ENCODE peak calls at places on chromosome 3, in six cellular contexts. One of them, this sample, is unnamed.

GRCh38 chr3:115804722-115805121 is 181.4 kb downstream of the GAP43 start:
- DNase-seq in B cell: no peak
- DNase-seq in AG09309: peak; percentile 91
- DNase-seq in cardiac muscle cell: peak; percentile 85
- DNase-seq in nephron progenitor cell: no peak
- DNase-seq in fibroblast of lung: peak; percentile 92
- DNase-seq in this sample: no peak

GRCh38 chr3:39990532-39990931 is 181.1 kb downstream of the MYRIP start:
- DNase-seq in B cell: peak; percentile 13
- DNase-seq in AG09309: peak; percentile 17
- DNase-seq in cardiac muscle cell: peak; percentile 69
- DNase-seq in nephron progenitor cell: peak; percentile 17
- DNase-seq in fibroblast of lung: peak; percentile 21
- DNase-seq in this sample: no peak

GRCh38 chr3:52298147-52299098 is 10.8 kb downstream of the GLYCTK start:
- DNase-seq in B cell: no peak
- DNase-seq in AG09309: no peak
- DNase-seq in cardiac muscle cell: no peak
- DNase-seq in nephron progenitor cell: peak; percentile 46
- DNase-seq in fibroblast of lung: no peak
- DNase-seq in this sample: no peak

GRCh38 chr3:31847760-31848159 is 133.3 kb downstream of the OSBPL10 start:
- DNase-seq in B cell: no peak
- DNase-seq in AG09309: no peak
- DNase-seq in cardiac muscle cell: no peak
- DNase-seq in nephron progenitor cell: no peak
- DNase-seq in fibroblast of lung: no peak
- DNase-seq in this sample: no peak

GRCh38 chr3:52231502-52232278 is 6.2 kb upstream of the TLR9 start:
- DNase-seq in B cell: peak; percentile 92
- DNase-seq in AG09309: no peak
- DNase-seq in cardiac muscle cell: peak; percentile 65
- DNase-seq in nephron progenitor cell: peak; percentile 76
- DNase-seq in fibroblast of lung: peak; percentile 45
- DNase-seq in this sample: peak; percentile 49

GRCh38 chr3:50227390-50228183 is 8.4 kb upstream of the GNAI2 start:
- DNase-seq in B cell: peak; percentile 95
- DNase-seq in AG09309: no peak
- DNase-seq in cardiac muscle cell: peak; percentile 92
- DNase-seq in nephron progenitor cell: peak; percentile 93
- DNase-seq in fibroblast of lung: peak; percentile 88
- DNase-seq in this sample: peak; percentile 47

GRCh38 chr3:159856496-159857098 is 132.0 kb upstream of the IL12A start:
- DNase-seq in B cell: no peak
- DNase-seq in AG09309: no peak
- DNase-seq in cardiac muscle cell: no peak
- DNase-seq in nephron progenitor cell: peak; percentile 32
- DNase-seq in fibroblast of lung: no peak
- DNase-seq in this sample: no peak

GRCh38 chr3:38011111-38011510 is 18.3 kb downstream of the PLCD1 start:
- DNase-seq in B cell: no peak
- DNase-seq in AG09309: no peak
- DNase-seq in cardiac muscle cell: no peak
- DNase-seq in nephron progenitor cell: no peak
- DNase-seq in fibroblast of lung: no peak
- DNase-seq in this sample: no peak

GRCh38 chr3:9660972-9661371 is 11.7 kb downstream of the MTMR14 start:
- DNase-seq in B cell: no peak
- DNase-seq in AG09309: no peak
- DNase-seq in cardiac muscle cell: no peak
- DNase-seq in nephron progenitor cell: no peak
- DNase-seq in fibroblast of lung: no peak
- DNase-seq in this sample: no peak

GRCh38 chr3:136725468-136725867 is 26.7 kb downstream of the STAG1 start:
- DNase-seq in B cell: no peak
- DNase-seq in AG09309: no peak
- DNase-seq in cardiac muscle cell: no peak
- DNase-seq in nephron progenitor cell: no peak
- DNase-seq in fibroblast of lung: no peak
- DNase-seq in this sample: no peak

GRCh38 chr3:132119531-132119930 is 84.7 kb upstream of the CPNE4 start:
- DNase-seq in B cell: no peak
- DNase-seq in AG09309: no peak
- DNase-seq in cardiac muscle cell: no peak
- DNase-seq in nephron progenitor cell: no peak
- DNase-seq in fibroblast of lung: no peak
- DNase-seq in this sample: no peak

GRCh38 chr3:136932518-136932917 is 25.3 kb upstream of the IL20RB start:
- DNase-seq in B cell: peak; percentile 10
- DNase-seq in AG09309: no peak
- DNase-seq in cardiac muscle cell: peak; percentile 15
- DNase-seq in nephron progenitor cell: no peak
- DNase-seq in fibroblast of lung: no peak
- DNase-seq in this sample: no peak

GRCh38 chr3:50050361-50050760 is 38.4 kb upstream of the RBM5 start:
- DNase-seq in B cell: no peak
- DNase-seq in AG09309: peak; percentile 52
- DNase-seq in cardiac muscle cell: peak; percentile 82
- DNase-seq in nephron progenitor cell: no peak
- DNase-seq in fibroblast of lung: peak; percentile 79
- DNase-seq in this sample: no peak

GRCh38 chr3:36196058-36196457 is 184.2 kb upstream of the STAC start:
- DNase-seq in B cell: no peak
- DNase-seq in AG09309: no peak
- DNase-seq in cardiac muscle cell: no peak
- DNase-seq in nephron progenitor cell: no peak
- DNase-seq in fibroblast of lung: no peak
- DNase-seq in this sample: no peak

GRCh38 chr3:38334656-38335055 is 11.9 kb upstream of the XYLB start:
- DNase-seq in B cell: no peak
- DNase-seq in AG09309: peak; percentile 67
- DNase-seq in cardiac muscle cell: peak; percentile 87
- DNase-seq in nephron progenitor cell: no peak
- DNase-seq in fibroblast of lung: peak; percentile 63
- DNase-seq in this sample: no peak

GRCh38 chr3:46504780-46505179 is 7.0 kb downstream of the RTP3 start:
- DNase-seq in B cell: peak; percentile 21
- DNase-seq in AG09309: no peak
- DNase-seq in cardiac muscle cell: no peak
- DNase-seq in nephron progenitor cell: no peak
- DNase-seq in fibroblast of lung: no peak
- DNase-seq in this sample: no peak

GRCh38 chr3:57622362-57622761 is 25.2 kb upstream of the ARF4 start:
- DNase-seq in B cell: no peak
- DNase-seq in AG09309: no peak
- DNase-seq in cardiac muscle cell: no peak
- DNase-seq in nephron progenitor cell: no peak
- DNase-seq in fibroblast of lung: no peak
- DNase-seq in this sample: no peak

GRCh38 chr3:57624801-57625200 is 27.7 kb upstream of the ARF4 start:
- DNase-seq in B cell: no peak
- DNase-seq in AG09309: no peak
- DNase-seq in cardiac muscle cell: no peak
- DNase-seq in nephron progenitor cell: no peak
- DNase-seq in fibroblast of lung: no peak
- DNase-seq in this sample: no peak

GRCh38 chr3:57627976-57628375 is 30.8 kb upstream of the ARF4 start:
- DNase-seq in B cell: no peak
- DNase-seq in AG09309: no peak
- DNase-seq in cardiac muscle cell: no peak
- DNase-seq in nephron progenitor cell: no peak
- DNase-seq in fibroblast of lung: no peak
- DNase-seq in this sample: no peak
- TF ChIP-seq CTCF in B cell: no peak
- TF ChIP-seq CTCF in AG09309: no peak
- TF ChIP-seq CTCF in cardiac muscle cell: no peak
- TF ChIP-seq CTCF in nephron progenitor cell: no peak
- TF ChIP-seq CTCF in fibroblast of lung: no peak
- TF ChIP-seq CTCF in this sample: no peak

GRCh38 chr3:190695225-190695624 is 167.3 kb downstream of the GMNC start:
- DNase-seq in B cell: no peak
- DNase-seq in AG09309: no peak
- DNase-seq in cardiac muscle cell: no peak
- DNase-seq in nephron progenitor cell: no peak
- DNase-seq in fibroblast of lung: no peak
- DNase-seq in this sample: no peak

GRCh38 chr3:190695994-190696393 is 166.5 kb downstream of the GMNC start:
- DNase-seq in B cell: no peak
- DNase-seq in AG09309: no peak
- DNase-seq in cardiac muscle cell: no peak
- DNase-seq in nephron progenitor cell: no peak
- DNase-seq in fibroblast of lung: no peak
- DNase-seq in this sample: no peak

GRCh38 chr3:190697901-190698300 is 164.6 kb downstream of the GMNC start:
- DNase-seq in B cell: no peak
- DNase-seq in AG09309: peak; percentile 54
- DNase-seq in cardiac muscle cell: peak; percentile 47
- DNase-seq in nephron progenitor cell: no peak
- DNase-seq in fibroblast of lung: peak; percentile 49
- DNase-seq in this sample: no peak

GRCh38 chr3:190697502-190697830 is 165.0 kb downstream of the GMNC start:
- DNase-seq in B cell: no peak
- DNase-seq in AG09309: no peak
- DNase-seq in cardiac muscle cell: no peak
- DNase-seq in nephron progenitor cell: no peak
- DNase-seq in fibroblast of lung: no peak
- DNase-seq in this sample: no peak

GRCh38 chr3:190696777-190697501 is 165.6 kb downstream of the GMNC start:
- DNase-seq in B cell: peak; percentile 36
- DNase-seq in AG09309: no peak
- DNase-seq in cardiac muscle cell: peak; percentile 68
- DNase-seq in nephron progenitor cell: no peak
- DNase-seq in fibroblast of lung: peak; percentile 63
- DNase-seq in this sample: no peak
- TF ChIP-seq CTCF in B cell: peak; percentile 68
- TF ChIP-seq CTCF in AG09309: peak; percentile 61
- TF ChIP-seq CTCF in cardiac muscle cell: peak; percentile 60
- TF ChIP-seq CTCF in nephron progenitor cell: peak; percentile 49
- TF ChIP-seq CTCF in fibroblast of lung: peak; percentile 60
- TF ChIP-seq CTCF in this sample: no peak

DNA sequence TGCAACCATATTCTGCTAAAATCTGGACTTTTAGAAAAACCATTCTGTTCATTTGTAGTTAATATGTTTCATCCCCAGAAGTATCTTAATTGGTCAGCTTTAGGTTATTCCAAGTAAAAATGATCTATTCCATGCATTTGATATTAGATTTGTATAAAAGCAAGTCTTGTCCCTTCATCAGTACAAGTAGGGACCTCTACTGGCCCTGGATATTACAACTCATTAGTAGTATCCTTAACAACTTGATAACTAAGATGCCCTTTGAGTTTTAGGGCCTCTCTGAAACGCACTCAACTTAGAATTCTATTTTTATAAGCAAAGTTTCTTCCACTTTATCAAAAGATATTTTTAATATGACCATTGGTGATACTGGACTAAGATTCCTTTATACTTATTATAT is 25.3 kb upstream of the SELENOT start:
- DNase-seq in B cell: no peak
- DNase-seq in AG09309: no peak
- DNase-seq in cardiac muscle cell: peak; percentile 19
- DNase-seq in nephron progenitor cell: no peak
- DNase-seq in fibroblast of lung: peak; percentile 20
- DNase-seq in this sample: no peak
- TF ChIP-seq CTCF in B cell: no peak
- TF ChIP-seq CTCF in AG09309: peak; percentile 11
- TF ChIP-seq CTCF in cardiac muscle cell: no peak
- TF ChIP-seq CTCF in nephron progenitor cell: no peak
- TF ChIP-seq CTCF in fibroblast of lung: no peak
- TF ChIP-seq CTCF in this sample: no peak

GRCh38 chr3:67819447-67819846 is 165.0 kb upstream of the SUCLG2 start:
- DNase-seq in B cell: no peak
- DNase-seq in AG09309: no peak
- DNase-seq in cardiac muscle cell: no peak
- DNase-seq in nephron progenitor cell: no peak
- DNase-seq in fibroblast of lung: no peak
- DNase-seq in this sample: no peak
- TF ChIP-seq CTCF in B cell: no peak
- TF ChIP-seq CTCF in AG09309: no peak
- TF ChIP-seq CTCF in cardiac muscle cell: no peak
- TF ChIP-seq CTCF in nephron progenitor cell: peak; percentile 18
- TF ChIP-seq CTCF in fibroblast of lung: no peak
- TF ChIP-seq CTCF in this sample: no peak

DNA sequence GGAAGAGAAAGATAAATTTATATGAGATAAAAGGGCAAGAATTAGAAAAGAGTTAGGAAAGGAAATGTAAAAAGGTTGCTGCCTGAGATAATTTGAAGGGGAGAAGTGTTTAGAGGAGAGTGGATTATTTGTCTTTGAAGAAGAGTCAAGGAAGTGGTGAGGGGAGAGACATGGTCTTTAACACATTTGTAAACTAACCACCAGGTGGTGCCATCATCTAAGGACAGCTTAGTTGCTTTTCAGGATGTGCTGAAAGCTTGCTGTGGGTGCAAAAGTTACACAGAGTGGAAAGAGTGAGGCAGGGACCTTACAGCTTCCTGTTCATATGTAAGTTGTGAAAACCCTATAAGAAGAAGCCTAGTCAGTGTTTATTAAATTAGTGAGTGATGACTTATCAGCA is 114.1 kb upstream of the DNAJC19 start:
- DNase-seq in B cell: no peak
- DNase-seq in AG09309: no peak
- DNase-seq in cardiac muscle cell: no peak
- DNase-seq in nephron progenitor cell: peak; percentile 12
- DNase-seq in fibroblast of lung: peak; percentile 0
- DNase-seq in this sample: no peak
- TF ChIP-seq CTCF in B cell: peak; percentile 15
- TF ChIP-seq CTCF in AG09309: peak; percentile 16
- TF ChIP-seq CTCF in cardiac muscle cell: no peak
- TF ChIP-seq CTCF in nephron progenitor cell: peak; percentile 43
- TF ChIP-seq CTCF in fibroblast of lung: no peak
- TF ChIP-seq CTCF in this sample: no peak

GRCh38 chr3:142226474-142226873 is 1.1 kb upstream of the GK5 start:
- DNase-seq in B cell: no peak
- DNase-seq in AG09309: no peak
- DNase-seq in cardiac muscle cell: peak; percentile 41
- DNase-seq in nephron progenitor cell: no peak
- DNase-seq in fibroblast of lung: no peak
- DNase-seq in this sample: no peak
- TF ChIP-seq CTCF in B cell: no peak
- TF ChIP-seq CTCF in AG09309: no peak
- TF ChIP-seq CTCF in cardiac muscle cell: peak; percentile 39
- TF ChIP-seq CTCF in nephron progenitor cell: no peak
- TF ChIP-seq CTCF in fibroblast of lung: no peak
- TF ChIP-seq CTCF in this sample: no peak

GRCh38 chr3:16188071-16188470 is 13.6 kb downstream of the GALNT15 start:
- DNase-seq in B cell: no peak
- DNase-seq in AG09309: no peak
- DNase-seq in cardiac muscle cell: no peak
- DNase-seq in nephron progenitor cell: no peak
- DNase-seq in fibroblast of lung: no peak
- DNase-seq in this sample: no peak
- TF ChIP-seq CTCF in B cell: no peak
- TF ChIP-seq CTCF in AG09309: no peak
- TF ChIP-seq CTCF in cardiac muscle cell: no peak
- TF ChIP-seq CTCF in nephron progenitor cell: no peak
- TF ChIP-seq CTCF in fibroblast of lung: no peak
- TF ChIP-seq CTCF in this sample: no peak

GRCh38 chr3:72655758-72656157 is 192.5 kb downstream of the SHQ1 start:
- DNase-seq in B cell: no peak
- DNase-seq in AG09309: no peak
- DNase-seq in cardiac muscle cell: no peak
- DNase-seq in nephron progenitor cell: no peak
- DNase-seq in fibroblast of lung: no peak
- DNase-seq in this sample: no peak
- TF ChIP-seq CTCF in B cell: no peak
- TF ChIP-seq CTCF in AG09309: no peak
- TF ChIP-seq CTCF in cardiac muscle cell: peak; percentile 27
- TF ChIP-seq CTCF in nephron progenitor cell: peak; percentile 18
- TF ChIP-seq CTCF in fibroblast of lung: no peak
- TF ChIP-seq CTCF in this sample: no peak

GRCh38 chr3:113557374-113557773 is 25.0 kb downstream of the SIDT1 start:
- DNase-seq in B cell: no peak
- DNase-seq in AG09309: no peak
- DNase-seq in cardiac muscle cell: peak; percentile 54
- DNase-seq in nephron progenitor cell: no peak
- DNase-seq in fibroblast of lung: no peak
- DNase-seq in this sample: no peak
- TF ChIP-seq CTCF in B cell: no peak
- TF ChIP-seq CTCF in AG09309: no peak
- TF ChIP-seq CTCF in cardiac muscle cell: peak; percentile 28
- TF ChIP-seq CTCF in nephron progenitor cell: no peak
- TF ChIP-seq CTCF in fibroblast of lung: no peak
- TF ChIP-seq CTCF in this sample: no peak

This sample was measured in omental fat pad.